ENCODE peak calls at places on chromosomes 4 and X, in seven cellular contexts. Y, N, A, L, G, R and M are unnamed samples.

GRCh38 chrX:45903781-45904201 is 641.4 kb downstream of the ZNF674 start:
- DNase-seq in Y (no peak), R (no peak), L (no peak), N (no peak), G (no peak), A (no peak), M (no peak)

GRCh38 chr4:25844957-25845712 is 17.7 kb downstream of the SEL1L3 start:
- DNase-seq in L (no peak), A (no peak), N (no peak), R (no peak), Y (no peak), G (no peak), M (no peak)

GRCh38 chr4:82382756-82383155 is 9.0 kb upstream of the HNRNPD start:
- DNase-seq in L (no peak), N (no peak), A (no peak), Y (no peak), R (no peak), G (no peak), M (no peak)

GRCh38 chr4:38728651-38729141 is 54.1 kb downstream of the TLR10 start:
- DNase-seq in N (no peak), L (no peak), Y (peak; percentile 75), R (no peak), G (peak; percentile 78), A (no peak), M (peak; percentile 34)

GRCh38 chr4:11223261-11223660 is 205.4 kb downstream of the HS3ST1 start:
- DNase-seq in L (no peak), G (no peak), Y (no peak), R (no peak), A (no peak), N (no peak), M (no peak)

GRCh38 chrX:46260502-46260901 is 284.7 kb downstream of the ZNF674 start:
- DNase-seq in R (no peak), L (no peak), N (no peak), Y (no peak), G (no peak), A (no peak), M (no peak)

GRCh38 chrX:78139160-78140123 is at the start of gene TAF9B:
- DNase-seq in L (peak; percentile 85), Y (peak; percentile 93), N (peak; percentile 71), G (peak; percentile 91), R (peak; percentile 78), A (peak; percentile 89), M (peak; percentile 73)

GRCh38 chrX:129823115-129823514 is 20.6 kb downstream of the ZDHHC9 start:
- DNase-seq in Y (no peak), G (no peak), A (no peak), L (peak; percentile 65), N (peak; percentile 9), R (peak; percentile 77), M (peak; percentile 59)

GRCh38 chr4:113131621-113132020 is 82.2 kb downstream of the ANK2 start:
- DNase-seq in Y (no peak), A (no peak), R (no peak), L (no peak), G (no peak), N (no peak), M (no peak)

GRCh38 chrX:118507766-118508165 is 12.2 kb downstream of the DOCK11 start:
- DNase-seq in A (no peak), L (no peak), N (no peak), G (no peak), Y (no peak), R (no peak), M (no peak)

GRCh38 chr4:82650868-82651267 is 89.1 kb upstream of the TMEM150C start:
- DNase-seq in G (no peak), N (no peak), L (no peak), Y (no peak), A (no peak), R (no peak), M (no peak)

GRCh38 chr4:143424276-143424675 is 87.6 kb downstream of the GAB1 start:
- DNase-seq in A (peak; percentile 44), R (no peak), Y (no peak), N (no peak), G (no peak), L (no peak), M (no peak)

GRCh38 chr4:80788798-80789197 is 241.7 kb upstream of the BMP3 start:
- DNase-seq in N (no peak), L (peak; percentile 19), G (no peak), Y (no peak), R (no peak), A (no peak), M (no peak)

GRCh38 chr4:33086351-33086900 is 2366.3 kb downstream of the PCDH7 start:
- DNase-seq in R (no peak), G (no peak), N (no peak), L (peak; percentile 67), Y (no peak), A (no peak), M (no peak)

GRCh38 chrX:31658360-31658759 is 586.5 kb upstream of the FTHL17 start:
- DNase-seq in A (peak; percentile 27), Y (no peak), N (no peak), R (peak; percentile 37), G (no peak), L (peak; percentile 49), M (peak; percentile 4)

GRCh38 chr4:54109226-54110018 is 9.5 kb downstream of the GSX2 start:
- DNase-seq in R (no peak), Y (no peak), L (no peak), A (no peak), G (no peak), N (no peak), M (no peak)

GRCh38 chrX:41862562-41863184 is 60.7 kb downstream of the CASK start:
- DNase-seq in L (no peak), R (no peak), Y (no peak), G (no peak), N (no peak), A (no peak), M (no peak)

GRCh38 chrX:129553619-129554288 is 13.7 kb downstream of the OCRL start:
- DNase-seq in Y (no peak), R (peak; percentile 14), N (no peak), G (no peak), L (no peak), A (no peak), M (no peak)

GRCh38 chr4:108804648-108805273 is 41.9 kb upstream of the ETNPPL start:
- DNase-seq in G (no peak), N (no peak), A (no peak), L (no peak), R (no peak), Y (no peak), M (no peak)

GRCh38 chr4:101685126-101685525 is 105.4 kb upstream of the BANK1 start:
- DNase-seq in G (no peak), A (no peak), N (no peak), Y (no peak), L (no peak), R (no peak), M (no peak)

GRCh38 chr4:17544205-17544604 is 29.2 kb downstream of the CLRN2 start:
- DNase-seq in G (no peak), L (no peak), A (no peak), Y (no peak), N (no peak), R (no peak), M (no peak)

GRCh38 chr4:185925910-185926360 is 113.9 kb upstream of the SORBS2 start:
- DNase-seq in L (no peak), A (no peak), R (no peak), G (no peak), N (no peak), Y (no peak), M (no peak)

GRCh38 chr4:110414590-110414989 is 61.4 kb upstream of the ENPEP start:
- DNase-seq in L (peak; percentile 9), N (no peak), R (no peak), G (no peak), Y (no peak), A (no peak), M (no peak)

GRCh38 chr4:88110826-88111225 is 47.6 kb downstream of the ABCG2 start:
- DNase-seq in N (no peak), G (no peak), A (no peak), Y (no peak), R (peak; percentile 58), L (no peak), M (no peak)

GRCh38 chr4:153573881-153574807 is 108.0 kb downstream of the TMEM131L start:
- DNase-seq in L (peak; percentile 90), N (peak; percentile 20), G (peak; percentile 63), Y (no peak), R (peak; percentile 69), A (peak; percentile 56), M (peak; percentile 34)

GRCh38 chrX:63739885-63740284 is 45.1 kb downstream of the ARHGEF9 start:
- DNase-seq in R (no peak), G (no peak), N (no peak), L (no peak), A (no peak), Y (no peak), M (no peak)

GRCh38 chr4:101345271-101345595 is 2.1 kb downstream of the PPP3CA start:
- DNase-seq in R (no peak), N (no peak), A (peak; percentile 92), G (no peak), Y (no peak), L (peak; percentile 59), M (no peak)

GRCh38 chr4:1170156-1170804 is 2.1 kb downstream of the SPON2 start:
- DNase-seq in R (no peak), Y (no peak), A (peak; percentile 69), N (no peak), L (no peak), G (peak; percentile 43), M (no peak)
- H3K4me3 ChIP-seq in R (no peak overlapping the region), Y (no peak overlapping the region), A (no peak overlapping the region), N (no peak overlapping the region), L (no peak overlapping the region), G (peak overlapping the region; percentile 53), M (no peak overlapping the region)

DNA sequence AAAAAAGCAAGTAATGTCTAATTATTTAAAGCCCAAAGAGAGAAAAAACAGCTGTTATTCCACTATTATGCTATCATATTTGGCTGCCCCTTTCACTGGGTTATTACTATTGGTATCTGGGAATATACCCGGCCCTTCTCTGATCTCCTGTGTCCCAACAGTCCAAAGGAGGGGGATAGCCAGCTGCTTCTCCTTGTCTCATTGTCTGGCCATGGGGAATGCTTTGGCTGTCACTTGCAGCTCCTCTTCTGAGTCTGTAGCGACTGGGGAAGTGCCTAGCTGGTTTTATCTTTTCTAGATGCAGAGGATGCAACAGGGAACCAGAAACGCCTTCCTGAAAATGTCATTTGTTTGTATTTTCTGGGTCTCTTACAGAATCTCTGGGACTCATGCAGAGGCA is 33.9 kb downstream of the MGARP start:
- DNase-seq in A (no peak), L (no peak), G (no peak), R (no peak), Y (no peak), N (no peak), M (no peak)
- H3K4me1 ChIP-seq in A (peaks cover 45% of the 10 kb centered on the region), L (no peaks in the 10 kb centered on the region), G (peaks cover 7% of the 10 kb centered on the region), R (peaks cover 28% of the 10 kb centered on the region), Y (peaks cover 11% of the 10 kb centered on the region), N (no peaks in the 10 kb centered on the region), M (no peaks in the 10 kb centered on the region)

GRCh38 chrX:154494715-154495114 is 4.3 kb upstream of the SLC10A3 start:
- DNase-seq in Y (no peak), G (no peak), A (no peak), R (no peak), L (no peak), N (no peak), M (no peak)
- H3K27ac ChIP-seq in Y (no peak overlapping the region), G (no peak overlapping the region), A (no peak overlapping the region), R (no peak overlapping the region), L (no peak overlapping the region), N (no peak overlapping the region), M (no peak overlapping the region)

GRCh38 chr4:169567916-169568315 is 44.5 kb downstream of the NEK1 start:
- DNase-seq in N (no peak), A (peak; percentile 64), R (no peak), G (no peak), L (peak; percentile 16), Y (no peak), M (no peak)

GRCh38 chr4:169571435-169571834 is 40.9 kb downstream of the NEK1 start:
- DNase-seq in Y (no peak), G (no peak), L (no peak), A (no peak), R (no peak), N (no peak), M (no peak)

GRCh38 chr4:169565606-169566351 is 46.6 kb downstream of the NEK1 start:
- DNase-seq in R (no peak), A (no peak), Y (no peak), L (no peak), G (no peak), N (no peak), M (no peak)
- H3K4me3 ChIP-seq in R (no peak overlapping the region), A (no peak overlapping the region), Y (no peak overlapping the region), L (no peak overlapping the region), G (no peak overlapping the region), N (no peak overlapping the region), M (no peak overlapping the region)